ENCODE peak calls at places on chromosomes 2 and 18, in eight cellular contexts. One of them, this sample, is unnamed.

GRCh38 chr2:133200684-133201421 is 367.4 kb downstream of the NCKAP5 start:
- DNase-seq in A549: peak
- DNase-seq in HCT116: peak
- DNase-seq in GM12878: no peak
- DNase-seq in WTC11: no peak
- DNase-seq in SK-N-SH: no peak
- DNase-seq in K562: no peak
- DNase-seq in H1: no peak
- DNase-seq in this sample: no peak

GRCh38 chr2:235836416-235837042 is 331.7 kb downstream of the GBX2 start:
- DNase-seq in A549: no peak
- DNase-seq in HCT116: no peak
- DNase-seq in GM12878: no peak
- DNase-seq in WTC11: no peak
- DNase-seq in SK-N-SH: no peak
- DNase-seq in K562: no peak
- DNase-seq in H1: no peak
- DNase-seq in this sample: no peak

GRCh38 chr18:5152335-5153020 is 44.6 kb downstream of the AKAIN1 start:
- DNase-seq in A549: no peak
- DNase-seq in HCT116: no peak
- DNase-seq in GM12878: no peak
- DNase-seq in WTC11: peak
- DNase-seq in SK-N-SH: no peak
- DNase-seq in K562: no peak
- DNase-seq in H1: no peak
- DNase-seq in this sample: no peak

GRCh38 chr18:48136544-48137353 is 206.3 kb upstream of the SMAD2 start:
- DNase-seq in A549: no peak
- DNase-seq in HCT116: no peak
- DNase-seq in GM12878: no peak
- DNase-seq in WTC11: no peak
- DNase-seq in SK-N-SH: peak
- DNase-seq in K562: no peak
- DNase-seq in H1: peak
- DNase-seq in this sample: peak

GRCh38 chr18:74183110-74183509 is 34.8 kb downstream of the TIMM21 start:
- DNase-seq in A549: no peak
- DNase-seq in HCT116: no peak
- DNase-seq in GM12878: no peak
- DNase-seq in WTC11: no peak
- DNase-seq in SK-N-SH: no peak
- DNase-seq in K562: no peak
- DNase-seq in H1: no peak
- DNase-seq in this sample: no peak

GRCh38 chr2:216804357-216805350 is 55.2 kb downstream of the TNP1 start:
- DNase-seq in A549: no peak
- DNase-seq in HCT116: no peak
- DNase-seq in GM12878: no peak
- DNase-seq in WTC11: no peak
- DNase-seq in SK-N-SH: no peak
- DNase-seq in K562: no peak
- DNase-seq in H1: no peak
- DNase-seq in this sample: no peak

GRCh38 chr2:12304494-12305228 is 412.1 kb upstream of the TRIB2 start:
- DNase-seq in A549: no peak
- DNase-seq in HCT116: no peak
- DNase-seq in GM12878: no peak
- DNase-seq in WTC11: no peak
- DNase-seq in SK-N-SH: peak
- DNase-seq in K562: no peak
- DNase-seq in H1: no peak
- DNase-seq in this sample: no peak

GRCh38 chr2:187442778-187443177 is 5.3 kb downstream of the CALCRL start:
- DNase-seq in A549: no peak
- DNase-seq in HCT116: no peak
- DNase-seq in GM12878: no peak
- DNase-seq in WTC11: no peak
- DNase-seq in SK-N-SH: no peak
- DNase-seq in K562: no peak
- DNase-seq in H1: no peak
- DNase-seq in this sample: no peak

GRCh38 chr18:76979906-76980305 is 152.7 kb downstream of the MBP start:
- DNase-seq in A549: no peak
- DNase-seq in HCT116: no peak
- DNase-seq in GM12878: no peak
- DNase-seq in WTC11: no peak
- DNase-seq in SK-N-SH: no peak
- DNase-seq in K562: no peak
- DNase-seq in H1: no peak
- DNase-seq in this sample: no peak

GRCh38 chr18:36770315-36770946 is 58.4 kb downstream of the TPGS2 start:
- DNase-seq in A549: no peak
- DNase-seq in HCT116: no peak
- DNase-seq in GM12878: no peak
- DNase-seq in WTC11: no peak
- DNase-seq in SK-N-SH: no peak
- DNase-seq in K562: no peak
- DNase-seq in H1: no peak
- DNase-seq in this sample: no peak

GRCh38 chr2:42931147-42931817 is 138.9 kb upstream of the HAAO start:
- DNase-seq in A549: peak
- DNase-seq in HCT116: no peak
- DNase-seq in GM12878: no peak
- DNase-seq in WTC11: peak
- DNase-seq in SK-N-SH: peak
- DNase-seq in K562: no peak
- DNase-seq in H1: peak
- DNase-seq in this sample: peak

GRCh38 chr18:57811477-57812125 is 8.5 kb upstream of the ATP8B1 start:
- DNase-seq in A549: peak
- DNase-seq in HCT116: no peak
- DNase-seq in GM12878: no peak
- DNase-seq in WTC11: no peak
- DNase-seq in SK-N-SH: no peak
- DNase-seq in K562: no peak
- DNase-seq in H1: no peak
- DNase-seq in this sample: no peak

GRCh38 chr2:203808041-203808750 is 59.4 kb upstream of the CTLA4 start:
- DNase-seq in A549: no peak
- DNase-seq in HCT116: no peak
- DNase-seq in GM12878: no peak
- DNase-seq in WTC11: no peak
- DNase-seq in SK-N-SH: no peak
- DNase-seq in K562: no peak
- DNase-seq in H1: no peak
- DNase-seq in this sample: no peak

GRCh38 chr18:31977270-31977872 is 34.4 kb upstream of the TRAPPC8 start:
- DNase-seq in A549: peak
- DNase-seq in HCT116: peak
- DNase-seq in GM12878: no peak
- DNase-seq in WTC11: peak
- DNase-seq in SK-N-SH: peak
- DNase-seq in K562: peak
- DNase-seq in H1: peak
- DNase-seq in this sample: peak

DNA sequence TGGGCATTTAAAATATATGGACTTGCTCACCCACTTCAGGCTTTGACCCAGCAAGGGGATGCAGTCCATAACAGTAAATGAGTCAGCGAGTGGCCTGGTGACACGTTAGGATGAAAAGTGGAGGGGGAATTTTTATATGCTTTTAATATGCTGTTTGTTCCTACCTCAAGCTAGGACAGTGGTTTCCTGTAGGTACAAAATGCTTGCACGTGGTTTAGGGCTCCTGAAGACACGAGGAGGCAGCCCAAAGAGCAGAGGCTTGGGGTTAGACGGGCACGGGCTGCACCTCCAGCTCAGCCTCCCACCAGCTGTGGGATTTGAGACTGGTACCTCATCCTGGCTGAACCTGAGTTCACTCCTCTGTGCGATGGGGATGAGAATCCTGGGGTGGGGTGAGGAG is 306.2 kb upstream of the CXCR4 start:
- DNase-seq in A549: no peak
- DNase-seq in HCT116: no peak
- DNase-seq in GM12878: no peak
- DNase-seq in WTC11: no peak
- DNase-seq in SK-N-SH: no peak
- DNase-seq in K562: no peak
- DNase-seq in H1: no peak
- DNase-seq in this sample: no peak
- TF ChIP-seq MAX in A549: no peak
- TF ChIP-seq MAX in HCT116: no peak
- TF ChIP-seq MAX in GM12878: no peak
- TF ChIP-seq MAX in WTC11: no peak
- TF ChIP-seq MAX in SK-N-SH: no peak
- TF ChIP-seq MAX in K562: no peak
- TF ChIP-seq MAX in H1: no peak
- TF ChIP-seq MAX in this sample: no peak

GRCh38 chr2:98333922-98334321 is 12.3 kb upstream of the CNGA3 start:
- DNase-seq in A549: no peak
- DNase-seq in HCT116: no peak
- DNase-seq in GM12878: no peak
- DNase-seq in WTC11: no peak
- DNase-seq in SK-N-SH: no peak
- DNase-seq in K562: no peak
- DNase-seq in H1: no peak
- DNase-seq in this sample: no peak
- TF ChIP-seq MAX in A549: no peak
- TF ChIP-seq MAX in HCT116: no peak
- TF ChIP-seq MAX in GM12878: no peak
- TF ChIP-seq MAX in WTC11: no peak
- TF ChIP-seq MAX in SK-N-SH: no peak
- TF ChIP-seq MAX in K562: no peak
- TF ChIP-seq MAX in H1: no peak
- TF ChIP-seq MAX in this sample: no peak

DNA sequence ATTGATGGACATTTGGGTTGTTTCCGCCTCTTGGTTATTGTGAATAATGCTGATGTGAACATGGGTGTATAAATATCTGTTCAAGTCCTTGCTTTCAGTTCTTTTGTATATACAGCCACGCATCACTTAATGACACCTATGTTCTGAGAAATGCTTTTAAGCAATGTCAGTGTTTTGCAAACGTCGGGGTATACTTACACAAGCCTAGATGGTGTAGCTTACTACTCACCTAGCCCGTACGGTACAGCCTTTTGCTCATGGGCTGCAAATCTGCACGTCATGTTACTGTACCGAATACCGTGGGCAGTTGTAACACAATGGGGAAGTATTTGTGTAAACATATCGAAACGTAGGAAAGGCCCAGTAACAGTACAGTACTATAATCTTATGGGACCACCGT is 12.3 kb downstream of the RALB start:
- DNase-seq in A549: no peak
- DNase-seq in HCT116: no peak
- DNase-seq in GM12878: no peak
- DNase-seq in WTC11: no peak
- DNase-seq in SK-N-SH: no peak
- DNase-seq in K562: no peak
- DNase-seq in H1: no peak
- DNase-seq in this sample: peak
- TF ChIP-seq MAX in A549: no peak
- TF ChIP-seq MAX in HCT116: no peak
- TF ChIP-seq MAX in GM12878: no peak
- TF ChIP-seq MAX in WTC11: no peak
- TF ChIP-seq MAX in SK-N-SH: no peak
- TF ChIP-seq MAX in K562: no peak
- TF ChIP-seq MAX in H1: no peak
- TF ChIP-seq MAX in this sample: no peak

GRCh38 chr2:234451852-234452625 is 44.8 kb downstream of the ARL4C start:
- DNase-seq in A549: peak
- DNase-seq in HCT116: no peak
- DNase-seq in GM12878: no peak
- DNase-seq in WTC11: no peak
- DNase-seq in SK-N-SH: no peak
- DNase-seq in K562: no peak
- DNase-seq in H1: no peak
- DNase-seq in this sample: no peak
- TF ChIP-seq MAX in A549: no peak
- TF ChIP-seq MAX in HCT116: no peak
- TF ChIP-seq MAX in GM12878: no peak
- TF ChIP-seq MAX in WTC11: no peak
- TF ChIP-seq MAX in SK-N-SH: no peak
- TF ChIP-seq MAX in K562: no peak
- TF ChIP-seq MAX in H1: no peak
- TF ChIP-seq MAX in this sample: no peak

GRCh38 chr2:224982910-224983688 is 59.2 kb downstream of the DOCK10 start:
- DNase-seq in A549: no peak
- DNase-seq in HCT116: no peak
- DNase-seq in GM12878: peak
- DNase-seq in WTC11: no peak
- DNase-seq in SK-N-SH: no peak
- DNase-seq in K562: no peak
- DNase-seq in H1: no peak
- DNase-seq in this sample: no peak
- TF ChIP-seq MAX in A549: no peak
- TF ChIP-seq MAX in HCT116: no peak
- TF ChIP-seq MAX in GM12878: no peak
- TF ChIP-seq MAX in WTC11: no peak
- TF ChIP-seq MAX in SK-N-SH: no peak
- TF ChIP-seq MAX in K562: no peak
- TF ChIP-seq MAX in H1: no peak
- TF ChIP-seq MAX in this sample: no peak

GRCh38 chr18:69674921-69675405 is 272.7 kb downstream of the CD226 start:
- DNase-seq in A549: no peak
- DNase-seq in HCT116: no peak
- DNase-seq in GM12878: no peak
- DNase-seq in WTC11: no peak
- DNase-seq in SK-N-SH: no peak
- DNase-seq in K562: no peak
- DNase-seq in H1: no peak
- DNase-seq in this sample: no peak
- TF ChIP-seq MAX in A549: no peak
- TF ChIP-seq MAX in HCT116: no peak
- TF ChIP-seq MAX in GM12878: no peak
- TF ChIP-seq MAX in WTC11: no peak
- TF ChIP-seq MAX in SK-N-SH: no peak
- TF ChIP-seq MAX in K562: no peak
- TF ChIP-seq MAX in H1: no peak
- TF ChIP-seq MAX in this sample: no peak